ENCODE peak calls at places on chromosome 14, in five cellular contexts. One of them, this sample, is unnamed. For H3K4me1, the result is how much of the 10 kb centered on the place peaks cover.

GRCh38 chr14:59245809-59246295 is 57.4 kb downstream of the DAAM1 start:
- DNase-seq in A549: no peak
- DNase-seq in keratinocyte: no peak
- DNase-seq in CD8-positive, alpha-beta T cell: no peak
- DNase-seq in body of pancreas: no peak
- DNase-seq in this sample: no peak

GRCh38 chr14:26276757-26277156 is 321.1 kb downstream of the NOVA1 start:
- DNase-seq in body of pancreas: no peak
- DNase-seq in keratinocyte: no peak
- DNase-seq in CD8-positive, alpha-beta T cell: no peak
- DNase-seq in A549: peak
- DNase-seq in this sample: no peak

GRCh38 chr14:65824285-65824977 is 411.9 kb downstream of the FUT8 start:
- DNase-seq in body of pancreas: peak
- DNase-seq in A549: peak
- DNase-seq in CD8-positive, alpha-beta T cell: peak
- DNase-seq in keratinocyte: peak
- DNase-seq in this sample: peak

GRCh38 chr14:24308342-24309124 is 756 bp upstream of the CIDEB start:
- DNase-seq in keratinocyte: no peak
- DNase-seq in A549: no peak
- DNase-seq in body of pancreas: no peak
- DNase-seq in CD8-positive, alpha-beta T cell: no peak
- DNase-seq in this sample: no peak

GRCh38 chr14:100522616-100523021 is 64.6 kb downstream of the BEGAIN start:
- DNase-seq in CD8-positive, alpha-beta T cell: no peak
- DNase-seq in keratinocyte: no peak
- DNase-seq in body of pancreas: no peak
- DNase-seq in A549: no peak
- DNase-seq in this sample: no peak

GRCh38 chr14:31068235-31068634 is 42.1 kb upstream of the STRN3 start:
- DNase-seq in body of pancreas: peak
- DNase-seq in keratinocyte: no peak
- DNase-seq in CD8-positive, alpha-beta T cell: no peak
- DNase-seq in A549: no peak
- DNase-seq in this sample: no peak

GRCh38 chr14:97760050-97760449 is 962.9 kb downstream of the VRK1 start:
- DNase-seq in body of pancreas: no peak
- DNase-seq in A549: no peak
- DNase-seq in keratinocyte: no peak
- DNase-seq in CD8-positive, alpha-beta T cell: no peak
- DNase-seq in this sample: no peak

GRCh38 chr14:36582011-36582873 is at the start of gene NKX2-8:
- DNase-seq in A549: peak
- DNase-seq in keratinocyte: no peak
- DNase-seq in body of pancreas: no peak
- DNase-seq in CD8-positive, alpha-beta T cell: no peak
- DNase-seq in this sample: no peak

GRCh38 chr14:21486640-21487087 is 9.7 kb downstream of the TOX4 start:
- DNase-seq in CD8-positive, alpha-beta T cell: no peak
- DNase-seq in body of pancreas: no peak
- DNase-seq in keratinocyte: no peak
- DNase-seq in A549: no peak
- DNase-seq in this sample: no peak

GRCh38 chr14:96146131-96146771 is 58.4 kb upstream of the BDKRB2 start:
- DNase-seq in body of pancreas: peak
- DNase-seq in A549: peak
- DNase-seq in keratinocyte: no peak
- DNase-seq in CD8-positive, alpha-beta T cell: no peak
- DNase-seq in this sample: no peak

GRCh38 chr14:24852312-24853060 is 197.5 kb downstream of the STXBP6 start:
- DNase-seq in A549: no peak
- DNase-seq in body of pancreas: no peak
- DNase-seq in keratinocyte: no peak
- DNase-seq in CD8-positive, alpha-beta T cell: no peak
- DNase-seq in this sample: no peak

GRCh38 chr14:35341454-35342159 is 49.4 kb downstream of the PSMA6 start:
- DNase-seq in body of pancreas: peak
- DNase-seq in CD8-positive, alpha-beta T cell: peak
- DNase-seq in A549: peak
- DNase-seq in keratinocyte: no peak
- DNase-seq in this sample: no peak

GRCh38 chr14:50835280-50835679 is 4.3 kb upstream of the NIN start:
- DNase-seq in A549: no peak
- DNase-seq in body of pancreas: no peak
- DNase-seq in CD8-positive, alpha-beta T cell: peak
- DNase-seq in keratinocyte: no peak
- DNase-seq in this sample: peak

GRCh38 chr14:95417492-95417891 is 97.8 kb upstream of the CLMN start:
- DNase-seq in keratinocyte: no peak
- DNase-seq in A549: no peak
- DNase-seq in CD8-positive, alpha-beta T cell: no peak
- DNase-seq in body of pancreas: no peak
- DNase-seq in this sample: no peak

GRCh38 chr14:81384900-81385299 is 15.2 kb downstream of the STON2 start:
- DNase-seq in keratinocyte: no peak
- DNase-seq in body of pancreas: no peak
- DNase-seq in A549: no peak
- DNase-seq in CD8-positive, alpha-beta T cell: no peak
- DNase-seq in this sample: no peak

GRCh38 chr14:35261774-35262173 is 30.4 kb upstream of the PSMA6 start:
- DNase-seq in A549: peak
- DNase-seq in keratinocyte: no peak
- DNase-seq in CD8-positive, alpha-beta T cell: no peak
- DNase-seq in body of pancreas: no peak
- DNase-seq in this sample: no peak

GRCh38 chr14:59246566-59246965 is 58.1 kb downstream of the DAAM1 start:
- DNase-seq in body of pancreas: no peak
- DNase-seq in A549: no peak
- DNase-seq in CD8-positive, alpha-beta T cell: no peak
- DNase-seq in keratinocyte: peak
- DNase-seq in this sample: no peak

GRCh38 chr14:63045234-63045611 is at the start of gene KCNH5:
- DNase-seq in keratinocyte: no peak
- DNase-seq in body of pancreas: peak
- DNase-seq in CD8-positive, alpha-beta T cell: no peak
- DNase-seq in A549: peak
- DNase-seq in this sample: no peak

GRCh38 chr14:25911831-25912230 is 686.0 kb downstream of the NOVA1 start:
- DNase-seq in A549: no peak
- DNase-seq in CD8-positive, alpha-beta T cell: no peak
- DNase-seq in keratinocyte: no peak
- DNase-seq in body of pancreas: no peak
- DNase-seq in this sample: no peak

GRCh38 chr14:89697281-89698060 is 257.1 kb downstream of the EFCAB11 start:
- DNase-seq in CD8-positive, alpha-beta T cell: no peak
- DNase-seq in A549: peak
- DNase-seq in keratinocyte: no peak
- DNase-seq in body of pancreas: no peak
- DNase-seq in this sample: no peak

GRCh38 chr14:49975286-49975685 is 82.4 kb downstream of the ARF6 start:
- DNase-seq in keratinocyte: no peak
- DNase-seq in CD8-positive, alpha-beta T cell: no peak
- DNase-seq in body of pancreas: no peak
- DNase-seq in A549: peak
- DNase-seq in this sample: no peak

GRCh38 chr14:66979083-66979974 is 209.9 kb upstream of the GARIN2 start:
- DNase-seq in body of pancreas: no peak
- DNase-seq in A549: no peak
- DNase-seq in keratinocyte: no peak
- DNase-seq in CD8-positive, alpha-beta T cell: no peak
- DNase-seq in this sample: no peak

GRCh38 chr14:92724516-92725340 is 23.7 kb downstream of the LGMN start:
- DNase-seq in body of pancreas: peak
- DNase-seq in CD8-positive, alpha-beta T cell: no peak
- DNase-seq in keratinocyte: no peak
- DNase-seq in A549: peak
- DNase-seq in this sample: no peak

GRCh38 chr14:99259327-99259726 is 12.7 kb downstream of the BCL11B start:
- DNase-seq in body of pancreas: no peak
- DNase-seq in keratinocyte: no peak
- DNase-seq in CD8-positive, alpha-beta T cell: peak
- DNase-seq in A549: no peak
- DNase-seq in this sample: peak

GRCh38 chr14:61355892-61356325 is 34.5 kb downstream of the PRKCH start:
- DNase-seq in body of pancreas: peak
- DNase-seq in keratinocyte: peak
- DNase-seq in CD8-positive, alpha-beta T cell: peak
- DNase-seq in A549: peak
- DNase-seq in this sample: no peak

GRCh38 chr14:102262894-102263462 is 42.0 kb downstream of the MOK start:
- DNase-seq in A549: peak
- DNase-seq in body of pancreas: no peak
- DNase-seq in keratinocyte: peak
- DNase-seq in CD8-positive, alpha-beta T cell: no peak
- DNase-seq in this sample: no peak

GRCh38 chr14:56715938-56716337 is 94.3 kb downstream of the OTX2 start:
- DNase-seq in body of pancreas: no peak
- DNase-seq in CD8-positive, alpha-beta T cell: no peak
- DNase-seq in keratinocyte: no peak
- DNase-seq in A549: no peak
- DNase-seq in this sample: no peak

GRCh38 chr14:74608959-74609611 is 3.0 kb downstream of the LTBP2 start:
- DNase-seq in A549: peak
- DNase-seq in body of pancreas: peak
- DNase-seq in CD8-positive, alpha-beta T cell: peak
- DNase-seq in keratinocyte: no peak
- DNase-seq in this sample: peak
- H3K27ac ChIP-seq in A549: peak
- H3K27ac ChIP-seq in body of pancreas: peak
- H3K27ac ChIP-seq in CD8-positive, alpha-beta T cell: no peak
- H3K27ac ChIP-seq in keratinocyte: no peak
- H3K27ac ChIP-seq in this sample: no peak

DNA sequence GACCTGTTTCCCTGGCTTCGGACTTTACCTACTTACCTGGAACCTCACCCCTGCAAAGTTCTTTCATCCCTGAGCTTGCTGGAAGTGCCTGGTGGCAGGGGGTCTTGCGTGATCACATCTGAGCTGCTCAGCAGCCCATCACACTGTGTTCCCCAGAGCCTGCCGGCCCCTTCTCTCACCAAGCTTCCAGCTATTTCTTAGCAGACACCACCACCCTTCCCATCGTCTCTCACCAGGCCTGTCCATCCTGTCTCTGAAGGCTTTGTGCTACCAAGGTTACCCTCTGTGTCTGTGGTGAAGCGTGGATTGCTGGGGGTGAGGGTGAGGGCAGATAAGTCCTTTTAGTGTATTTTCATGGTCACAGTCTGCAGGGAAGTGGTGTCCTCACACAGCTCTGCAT is 78.8 kb upstream of the NRXN3 start:
- DNase-seq in keratinocyte: no peak
- DNase-seq in A549: no peak
- DNase-seq in CD8-positive, alpha-beta T cell: no peak
- DNase-seq in body of pancreas: no peak
- DNase-seq in this sample: no peak
- H3K4me1 ChIP-seq in keratinocyte: under half
- H3K4me1 ChIP-seq in A549: under half
- H3K4me1 ChIP-seq in CD8-positive, alpha-beta T cell: under half
- H3K4me1 ChIP-seq in body of pancreas: under half
- H3K4me1 ChIP-seq in this sample: under half

DNA sequence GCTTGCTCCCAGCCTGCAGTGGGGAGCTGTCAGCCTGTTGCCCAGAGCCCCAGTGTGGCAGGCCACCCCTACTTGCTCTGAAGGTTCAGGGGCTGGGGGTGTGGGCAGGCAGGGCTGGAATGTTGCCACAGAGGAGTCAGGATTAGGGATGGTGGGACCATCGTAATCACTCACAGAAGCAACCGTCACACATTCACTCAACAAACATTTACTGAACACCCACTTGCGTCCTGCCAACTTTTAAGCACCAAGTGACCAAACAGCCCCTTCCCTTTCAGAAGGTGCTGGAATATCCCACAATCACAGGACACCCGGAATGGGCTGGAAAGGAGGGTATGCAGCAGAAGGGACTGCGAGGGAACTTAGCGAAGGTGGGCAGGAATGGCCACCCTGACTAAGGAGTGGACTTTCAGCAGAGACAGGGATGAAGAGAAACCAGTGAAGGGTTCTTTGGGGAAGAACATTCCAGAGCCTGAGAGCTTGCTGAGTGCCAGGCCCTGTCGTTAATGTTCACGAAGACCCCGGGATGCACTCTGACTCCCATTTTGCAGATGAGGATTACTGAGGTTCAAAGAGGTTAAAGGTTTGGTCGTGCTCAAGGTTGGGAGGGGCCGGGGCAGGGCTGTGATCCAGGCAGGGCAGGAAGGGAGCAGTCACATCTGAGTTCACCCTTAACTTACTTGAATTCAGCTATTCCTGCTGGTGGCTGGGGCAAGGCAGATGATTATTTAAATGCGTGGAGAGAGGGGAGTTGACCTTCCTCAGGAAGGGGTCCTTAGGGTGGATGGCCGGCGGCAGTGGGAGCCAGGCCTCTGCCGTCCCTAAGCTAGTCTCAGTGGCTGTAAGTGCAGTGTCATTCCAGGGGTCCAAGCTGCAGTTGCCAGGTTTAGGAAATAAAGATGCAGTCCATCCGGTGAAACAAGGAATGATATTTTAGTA is 2.3 kb upstream of the ZBTB42 start:
- DNase-seq in A549: no peak
- DNase-seq in body of pancreas: no peak
- DNase-seq in keratinocyte: no peak
- DNase-seq in CD8-positive, alpha-beta T cell: no peak
- DNase-seq in this sample: peak
- H3K27ac ChIP-seq in A549: no peak
- H3K27ac ChIP-seq in body of pancreas: peak
- H3K27ac ChIP-seq in keratinocyte: no peak
- H3K27ac ChIP-seq in CD8-positive, alpha-beta T cell: no peak
- H3K27ac ChIP-seq in this sample: no peak

GRCh38 chr14:71190691-71191090 is 283.4 kb downstream of the PCNX1 start:
- DNase-seq in keratinocyte: no peak
- DNase-seq in CD8-positive, alpha-beta T cell: no peak
- DNase-seq in A549: no peak
- DNase-seq in body of pancreas: no peak
- DNase-seq in this sample: no peak
- H3K4me1 ChIP-seq in keratinocyte: under half
- H3K4me1 ChIP-seq in CD8-positive, alpha-beta T cell: under half
- H3K4me1 ChIP-seq in A549: under half
- H3K4me1 ChIP-seq in body of pancreas: under half
- H3K4me1 ChIP-seq in this sample: under half

GRCh38 chr14:93946104-93946503 is 19.0 kb downstream of the FAM181A start:
- DNase-seq in body of pancreas: no peak
- DNase-seq in keratinocyte: no peak
- DNase-seq in A549: no peak
- DNase-seq in CD8-positive, alpha-beta T cell: no peak
- DNase-seq in this sample: no peak
- H3K27ac ChIP-seq in body of pancreas: no peak
- H3K27ac ChIP-seq in keratinocyte: peak
- H3K27ac ChIP-seq in A549: no peak
- H3K27ac ChIP-seq in CD8-positive, alpha-beta T cell: no peak
- H3K27ac ChIP-seq in this sample: no peak

This sample was measured in CD4-positive, alpha-beta memory T cell.